ENCODE peak calls at places on chromosomes 2 and 18, in four cellular contexts. H, S, T and X are unnamed samples.
A peak's percentile ranks its signal among the peaks of the same experiment; 100 is the strongest.

GRCh38 chr2:104816146-104816545 is 37.8 kb upstream of the POU3F3 start:
- DNase-seq in H (no peak), S (no peak), T (no peak), X (no peak)

GRCh38 chr2:119349289-119349688 is 17.3 kb downstream of the C2orf76 start:
- DNase-seq in H (no peak), S (no peak), T (no peak), X (no peak)

GRCh38 chr18:56112013-56112749 is 524.2 kb upstream of the TCF4 start:
- DNase-seq in H (no peak), S (no peak), T (no peak), X (no peak)

GRCh38 chr2:189210250-189211075 is 30.9 kb upstream of the COL5A2 start:
- DNase-seq in H (no peak), S (no peak), T (no peak), X (peak; percentile 75)

GRCh38 chr18:39946623-39947061 is 2008.4 kb upstream of the PIK3C3 start:
- DNase-seq in H (no peak), S (no peak), T (peak; percentile 2), X (no peak)

GRCh38 chr2:134268265-134268664 is 14.4 kb downstream of the MGAT5 start:
- DNase-seq in H (no peak), S (no peak), T (no peak), X (no peak)

GRCh38 chr2:167264380-167264779 is 376.1 kb downstream of the XIRP2 start:
- DNase-seq in H (no peak), S (peak; percentile 15), T (no peak), X (no peak)

GRCh38 chr2:107811376-107811775 is 15.3 kb upstream of the RGPD4 start:
- DNase-seq in H (no peak), S (no peak), T (no peak), X (no peak)

GRCh38 chr2:33788044-33788443 is 188.9 kb upstream of the FAM98A start:
- DNase-seq in H (no peak), S (no peak), T (no peak), X (no peak)